ENCODE peak calls at places on chromosomes 11 and 22, in five cellular contexts. S is HFFc6, E is ureter, C is NCI-H2171, W is upper lobe of right lung. R is an unnamed sample.

GRCh38 chr11:33557201-33557600 is 143.4 kb downstream of the C11orf91 start:
- DNase-seq in W (no peak), E (no peak), C (no peak), S (peak; percentile 92), R (no peak)

GRCh38 chr11:70173018-70173417 is 30.1 kb upstream of the FADD start:
- DNase-seq in C (no peak), S (no peak), W (no peak), E (no peak), R (no peak)

GRCh38 chr22:20424553-20424936 is 13.1 kb downstream of the SCARF2 start:
- DNase-seq in E (no peak), C (no peak), S (no peak), W (no peak), R (no peak)

GRCh38 chr11:43547900-43548381 is 132.6 kb upstream of the HSD17B12 start:
- DNase-seq in S (no peak), W (no peak), E (no peak), C (no peak), R (no peak)

GRCh38 chr11:72683782-72684200 is 9.6 kb upstream of the PDE2A start:
- DNase-seq in W (peak; percentile 80), S (no peak), E (peak; percentile 67), C (peak; percentile 23), R (peak; percentile 49)

GRCh38 chr22:35643991-35644390 is 4.3 kb upstream of the APOL6 start:
- DNase-seq in E (peak; percentile 43), W (no peak), S (no peak), C (no peak), R (no peak)

GRCh38 chr11:25733777-25734176 is 598.2 kb upstream of the ANO3 start:
- DNase-seq in C (no peak), W (no peak), E (no peak), S (no peak), R (no peak)

GRCh38 chr11:3133456-3134217 is 31.5 kb downstream of the OSBPL5 start:
- DNase-seq in C (no peak), W (peak; percentile 46), E (no peak), S (no peak), R (no peak)

GRCh38 chr22:17913705-17914282 is 110.6 kb downstream of the MICAL3 start:
- DNase-seq in E (no peak), W (no peak), S (peak; percentile 60), C (no peak), R (no peak)

GRCh38 chr11:96388891-96389603 is 665 bp downstream of the CCDC82 start:
- DNase-seq in S (peak; percentile 20), C (peak; percentile 65), W (no peak), E (no peak), R (no peak)

GRCh38 chr11:126564588-126564987 is 209.1 kb downstream of the ST3GAL4 start:
- DNase-seq in S (no peak), W (no peak), C (no peak), E (no peak), R (no peak)

GRCh38 chr11:47332791-47333525 is 19.5 kb downstream of the MYBPC3 start:
- DNase-seq in C (no peak), E (no peak), S (no peak), W (no peak), R (no peak)

GRCh38 chr11:2194877-2195755 is 23.5 kb upstream of the TH start:
- DNase-seq in C (no peak), W (no peak), E (no peak), S (no peak), R (no peak)

GRCh38 chr22:36755316-36755715 is 20.6 kb downstream of the IFT27 start:
- DNase-seq in E (no peak), C (no peak), W (peak; percentile 7), S (no peak), R (no peak)

GRCh38 chr11:70246196-70246595 is 24.3 kb upstream of the PPFIA1 start:
- DNase-seq in S (no peak), C (no peak), W (no peak), E (no peak), R (no peak)

GRCh38 chr11:5880329-5880728 is at the start of gene OR52E4:
- DNase-seq in W (no peak), S (no peak), C (no peak), E (no peak), R (no peak)

R was measured in prostate gland.